ENCODE peak calls at places on chromosome 5, in ten cellular contexts. One of them, this sample, is unnamed.
A peak's percentile ranks its signal among the peaks of the same experiment; 100 is the strongest.

GRCh38 chr5:125604104-125604503 is 819.1 kb upstream of the GRAMD2B start:
- DNase-seq in A549: no peak
- DNase-seq in left ventricle myocardium inferior: no peak
- DNase-seq in PC-3: no peak
- DNase-seq in tibial artery: no peak
- DNase-seq in cardiac muscle cell: no peak
- DNase-seq in pancreas: no peak
- DNase-seq in esophagus squamous epithelium: no peak
- DNase-seq in body of pancreas: no peak
- DNase-seq in H9: no peak
- DNase-seq in this sample: no peak

GRCh38 chr5:94627191-94627590 is 8.7 kb downstream of the SLF1 start:
- DNase-seq in H9: no peak
- DNase-seq in A549: no peak
- DNase-seq in PC-3: no peak
- DNase-seq in left ventricle myocardium inferior: no peak
- DNase-seq in cardiac muscle cell: no peak
- DNase-seq in tibial artery: no peak
- DNase-seq in pancreas: no peak
- DNase-seq in esophagus squamous epithelium: no peak
- DNase-seq in body of pancreas: no peak
- DNase-seq in this sample: no peak

GRCh38 chr5:60350794-60351193 is 349.2 kb downstream of the DEPDC1B start:
- DNase-seq in H9: no peak
- DNase-seq in body of pancreas: peak; percentile 92
- DNase-seq in tibial artery: no peak
- DNase-seq in left ventricle myocardium inferior: no peak
- DNase-seq in PC-3: no peak
- DNase-seq in pancreas: peak; percentile 70
- DNase-seq in cardiac muscle cell: no peak
- DNase-seq in esophagus squamous epithelium: no peak
- DNase-seq in A549: no peak
- DNase-seq in this sample: no peak

GRCh38 chr5:95238560-95239325 is 46.2 kb downstream of the MCTP1 start:
- DNase-seq in A549: no peak
- DNase-seq in pancreas: no peak
- DNase-seq in PC-3: peak; percentile 54
- DNase-seq in left ventricle myocardium inferior: no peak
- DNase-seq in body of pancreas: no peak
- DNase-seq in esophagus squamous epithelium: no peak
- DNase-seq in tibial artery: no peak
- DNase-seq in cardiac muscle cell: peak; percentile 26
- DNase-seq in H9: no peak
- DNase-seq in this sample: no peak

GRCh38 chr5:91245871-91246270 is 137.2 kb downstream of the ARRDC3 start:
- DNase-seq in H9: no peak
- DNase-seq in body of pancreas: no peak
- DNase-seq in pancreas: no peak
- DNase-seq in left ventricle myocardium inferior: no peak
- DNase-seq in cardiac muscle cell: peak; percentile 32
- DNase-seq in PC-3: no peak
- DNase-seq in tibial artery: no peak
- DNase-seq in A549: no peak
- DNase-seq in esophagus squamous epithelium: no peak
- DNase-seq in this sample: no peak

GRCh38 chr5:142385194-142385593 is 60.4 kb upstream of the SPRY4 start:
- DNase-seq in PC-3: no peak
- DNase-seq in pancreas: no peak
- DNase-seq in body of pancreas: no peak
- DNase-seq in H9: no peak
- DNase-seq in cardiac muscle cell: peak; percentile 45
- DNase-seq in esophagus squamous epithelium: no peak
- DNase-seq in A549: no peak
- DNase-seq in left ventricle myocardium inferior: no peak
- DNase-seq in tibial artery: no peak
- DNase-seq in this sample: no peak

GRCh38 chr5:14463629-14464028 is 118.0 kb upstream of the OTULINL start:
- DNase-seq in esophagus squamous epithelium: no peak
- DNase-seq in PC-3: peak; percentile 89
- DNase-seq in cardiac muscle cell: peak; percentile 82
- DNase-seq in left ventricle myocardium inferior: no peak
- DNase-seq in H9: no peak
- DNase-seq in pancreas: no peak
- DNase-seq in body of pancreas: no peak
- DNase-seq in tibial artery: no peak
- DNase-seq in A549: peak; percentile 25
- DNase-seq in this sample: no peak

GRCh38 chr5:124867064-124867707 is 120.7 kb upstream of the ZNF608 start:
- DNase-seq in left ventricle myocardium inferior: no peak
- DNase-seq in H9: no peak
- DNase-seq in pancreas: no peak
- DNase-seq in A549: no peak
- DNase-seq in body of pancreas: no peak
- DNase-seq in tibial artery: no peak
- DNase-seq in cardiac muscle cell: peak; percentile 59
- DNase-seq in esophagus squamous epithelium: no peak
- DNase-seq in PC-3: no peak
- DNase-seq in this sample: no peak

GRCh38 chr5:164353155-164353554 is 847.7 kb downstream of the MAT2B start:
- DNase-seq in cardiac muscle cell: peak; percentile 52
- DNase-seq in PC-3: no peak
- DNase-seq in H9: no peak
- DNase-seq in body of pancreas: no peak
- DNase-seq in A549: no peak
- DNase-seq in left ventricle myocardium inferior: no peak
- DNase-seq in pancreas: no peak
- DNase-seq in esophagus squamous epithelium: no peak
- DNase-seq in tibial artery: no peak
- DNase-seq in this sample: no peak

GRCh38 chr5:172640139-172640538 is 924 bp upstream of the NEURL1B start:
- DNase-seq in left ventricle myocardium inferior: no peak
- DNase-seq in pancreas: no peak
- DNase-seq in tibial artery: no peak
- DNase-seq in esophagus squamous epithelium: no peak
- DNase-seq in cardiac muscle cell: no peak
- DNase-seq in H9: no peak
- DNase-seq in PC-3: no peak
- DNase-seq in A549: no peak
- DNase-seq in body of pancreas: no peak
- DNase-seq in this sample: no peak

GRCh38 chr5:22709743-22710142 is 143.4 kb downstream of the CDH12 start:
- DNase-seq in tibial artery: no peak
- DNase-seq in body of pancreas: no peak
- DNase-seq in H9: no peak
- DNase-seq in PC-3: no peak
- DNase-seq in esophagus squamous epithelium: no peak
- DNase-seq in cardiac muscle cell: no peak
- DNase-seq in A549: no peak
- DNase-seq in pancreas: no peak
- DNase-seq in left ventricle myocardium inferior: no peak
- DNase-seq in this sample: no peak

GRCh38 chr5:87541033-87541432 is 128.3 kb upstream of the CCNH start:
- DNase-seq in PC-3: peak; percentile 90
- DNase-seq in esophagus squamous epithelium: no peak
- DNase-seq in pancreas: peak; percentile 39
- DNase-seq in body of pancreas: peak; percentile 61
- DNase-seq in cardiac muscle cell: peak; percentile 66
- DNase-seq in tibial artery: peak; percentile 52
- DNase-seq in H9: peak; percentile 33
- DNase-seq in left ventricle myocardium inferior: peak; percentile 48
- DNase-seq in A549: no peak
- DNase-seq in this sample: no peak

GRCh38 chr5:32909207-32909606 is 198.1 kb downstream of the NPR3 start:
- DNase-seq in A549: no peak
- DNase-seq in body of pancreas: no peak
- DNase-seq in tibial artery: no peak
- DNase-seq in H9: no peak
- DNase-seq in PC-3: no peak
- DNase-seq in esophagus squamous epithelium: no peak
- DNase-seq in pancreas: no peak
- DNase-seq in left ventricle myocardium inferior: no peak
- DNase-seq in cardiac muscle cell: peak; percentile 4
- DNase-seq in this sample: no peak

GRCh38 chr5:158840193-158840592 is 259.5 kb downstream of the EBF1 start:
- DNase-seq in tibial artery: no peak
- DNase-seq in H9: no peak
- DNase-seq in pancreas: no peak
- DNase-seq in left ventricle myocardium inferior: no peak
- DNase-seq in A549: no peak
- DNase-seq in body of pancreas: no peak
- DNase-seq in cardiac muscle cell: no peak
- DNase-seq in PC-3: no peak
- DNase-seq in esophagus squamous epithelium: no peak
- DNase-seq in this sample: no peak

GRCh38 chr5:95940758-95941682 is 20.6 kb downstream of the ELL2 start:
- DNase-seq in esophagus squamous epithelium: no peak
- DNase-seq in cardiac muscle cell: peak; percentile 38
- DNase-seq in A549: no peak
- DNase-seq in body of pancreas: no peak
- DNase-seq in PC-3: no peak
- DNase-seq in H9: peak; percentile 37
- DNase-seq in tibial artery: no peak
- DNase-seq in pancreas: no peak
- DNase-seq in left ventricle myocardium inferior: no peak
- DNase-seq in this sample: no peak

GRCh38 chr5:132103380-132103951 is 29.9 kb downstream of the CSF2 start:
- DNase-seq in A549: peak; percentile 58
- DNase-seq in H9: no peak
- DNase-seq in esophagus squamous epithelium: no peak
- DNase-seq in left ventricle myocardium inferior: peak; percentile 76
- DNase-seq in cardiac muscle cell: peak; percentile 88
- DNase-seq in pancreas: peak; percentile 71
- DNase-seq in body of pancreas: peak; percentile 84
- DNase-seq in PC-3: peak; percentile 94
- DNase-seq in tibial artery: peak; percentile 90
- DNase-seq in this sample: peak; percentile 70
- H3K27ac ChIP-seq in A549: peak overlapping the region; percentile 81
- H3K27ac ChIP-seq in H9: no peak overlapping the region
- H3K27ac ChIP-seq in esophagus squamous epithelium: peak overlapping the region; percentile 30
- H3K27ac ChIP-seq in left ventricle myocardium inferior: peak overlapping the region; percentile 48
- H3K27ac ChIP-seq in cardiac muscle cell: no peak overlapping the region
- H3K27ac ChIP-seq in pancreas: no peak overlapping the region
- H3K27ac ChIP-seq in body of pancreas: no peak overlapping the region
- H3K27ac ChIP-seq in PC-3: peak overlapping the region; percentile 96
- H3K27ac ChIP-seq in tibial artery: peak overlapping the region; percentile 71
- H3K27ac ChIP-seq in this sample: no peak overlapping the region

GRCh38 chr5:83493644-83494043 is 22.1 kb downstream of the VCAN start:
- DNase-seq in tibial artery: no peak
- DNase-seq in H9: no peak
- DNase-seq in A549: no peak
- DNase-seq in esophagus squamous epithelium: no peak
- DNase-seq in PC-3: no peak
- DNase-seq in left ventricle myocardium inferior: no peak
- DNase-seq in body of pancreas: no peak
- DNase-seq in pancreas: no peak
- DNase-seq in cardiac muscle cell: no peak
- DNase-seq in this sample: no peak
- H3K27ac ChIP-seq in tibial artery: no peak overlapping the region
- H3K27ac ChIP-seq in H9: peak overlapping the region; percentile 55
- H3K27ac ChIP-seq in A549: no peak overlapping the region
- H3K27ac ChIP-seq in esophagus squamous epithelium: no peak overlapping the region
- H3K27ac ChIP-seq in PC-3: no peak overlapping the region
- H3K27ac ChIP-seq in left ventricle myocardium inferior: no peak overlapping the region
- H3K27ac ChIP-seq in body of pancreas: no peak overlapping the region
- H3K27ac ChIP-seq in pancreas: no peak overlapping the region
- H3K27ac ChIP-seq in cardiac muscle cell: peak overlapping the region; percentile 76
- H3K27ac ChIP-seq in this sample: no peak overlapping the region

GRCh38 chr5:88876714-88877113 is 6.3 kb downstream of the MEF2C start:
- DNase-seq in PC-3: no peak
- DNase-seq in A549: no peak
- DNase-seq in esophagus squamous epithelium: no peak
- DNase-seq in cardiac muscle cell: no peak
- DNase-seq in H9: no peak
- DNase-seq in pancreas: no peak
- DNase-seq in body of pancreas: no peak
- DNase-seq in tibial artery: no peak
- DNase-seq in left ventricle myocardium inferior: no peak
- DNase-seq in this sample: no peak
- H3K27ac ChIP-seq in PC-3: peak overlapping the region; percentile 90
- H3K27ac ChIP-seq in A549: no peak overlapping the region
- H3K27ac ChIP-seq in esophagus squamous epithelium: no peak overlapping the region
- H3K27ac ChIP-seq in cardiac muscle cell: peak overlapping the region; percentile 76
- H3K27ac ChIP-seq in H9: no peak overlapping the region
- H3K27ac ChIP-seq in pancreas: no peak overlapping the region
- H3K27ac ChIP-seq in body of pancreas: no peak overlapping the region
- H3K27ac ChIP-seq in tibial artery: peak overlapping the region; percentile 97
- H3K27ac ChIP-seq in left ventricle myocardium inferior: peak overlapping the region; percentile 94
- H3K27ac ChIP-seq in this sample: no peak overlapping the region

GRCh38 chr5:170361600-170361999 is 27.6 kb downstream of the KCNMB1 start:
- DNase-seq in cardiac muscle cell: no peak
- DNase-seq in PC-3: no peak
- DNase-seq in A549: no peak
- DNase-seq in tibial artery: no peak
- DNase-seq in body of pancreas: no peak
- DNase-seq in H9: no peak
- DNase-seq in esophagus squamous epithelium: no peak
- DNase-seq in pancreas: no peak
- DNase-seq in left ventricle myocardium inferior: no peak
- DNase-seq in this sample: no peak

GRCh38 chr5:170363671-170364070 is 25.5 kb downstream of the KCNMB1 start:
- DNase-seq in cardiac muscle cell: no peak
- DNase-seq in tibial artery: no peak
- DNase-seq in pancreas: no peak
- DNase-seq in esophagus squamous epithelium: no peak
- DNase-seq in H9: no peak
- DNase-seq in A549: no peak
- DNase-seq in body of pancreas: peak; percentile 52
- DNase-seq in left ventricle myocardium inferior: no peak
- DNase-seq in PC-3: no peak
- DNase-seq in this sample: no peak

GRCh38 chr5:170360712-170361501 is 28.3 kb downstream of the KCNMB1 start:
- DNase-seq in esophagus squamous epithelium: no peak
- DNase-seq in PC-3: no peak
- DNase-seq in A549: no peak
- DNase-seq in H9: no peak
- DNase-seq in cardiac muscle cell: no peak
- DNase-seq in tibial artery: no peak
- DNase-seq in body of pancreas: no peak
- DNase-seq in left ventricle myocardium inferior: no peak
- DNase-seq in pancreas: no peak
- DNase-seq in this sample: no peak

GRCh38 chr5:170362102-170362501 is 27.1 kb downstream of the KCNMB1 start:
- DNase-seq in cardiac muscle cell: no peak
- DNase-seq in H9: no peak
- DNase-seq in body of pancreas: no peak
- DNase-seq in PC-3: no peak
- DNase-seq in tibial artery: peak; percentile 49
- DNase-seq in pancreas: no peak
- DNase-seq in esophagus squamous epithelium: no peak
- DNase-seq in left ventricle myocardium inferior: peak; percentile 50
- DNase-seq in A549: no peak
- DNase-seq in this sample: no peak

DNA sequence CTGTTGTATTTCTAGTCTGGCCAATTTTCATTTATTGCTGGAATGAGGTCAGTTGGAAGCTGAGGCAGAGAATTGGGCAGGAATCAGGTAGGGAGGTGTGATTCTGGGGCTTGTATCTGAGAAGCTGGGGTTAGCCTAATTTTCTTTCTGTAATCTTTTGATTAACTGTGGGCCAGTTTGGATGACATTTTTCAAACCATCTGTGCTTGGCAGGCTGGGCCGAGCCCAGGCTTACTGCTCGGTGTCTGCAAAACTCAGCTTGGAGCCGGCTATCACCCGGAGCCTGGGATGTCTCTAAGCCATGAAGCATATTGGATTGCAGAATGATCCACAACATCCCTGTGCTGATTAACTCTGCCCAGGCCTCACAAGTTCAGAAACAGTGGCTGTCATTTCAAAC is 26.5 kb downstream of the KCNMB1 start:
- DNase-seq in left ventricle myocardium inferior: no peak
- DNase-seq in esophagus squamous epithelium: no peak
- DNase-seq in body of pancreas: no peak
- DNase-seq in pancreas: no peak
- DNase-seq in A549: no peak
- DNase-seq in tibial artery: no peak
- DNase-seq in H9: no peak
- DNase-seq in cardiac muscle cell: no peak
- DNase-seq in PC-3: no peak
- DNase-seq in this sample: no peak
- H3K27ac ChIP-seq in left ventricle myocardium inferior: peak overlapping the region; percentile 75
- H3K27ac ChIP-seq in esophagus squamous epithelium: no peak overlapping the region
- H3K27ac ChIP-seq in body of pancreas: no peak overlapping the region
- H3K27ac ChIP-seq in pancreas: no peak overlapping the region
- H3K27ac ChIP-seq in A549: no peak overlapping the region
- H3K27ac ChIP-seq in tibial artery: peak overlapping the region; percentile 11
- H3K27ac ChIP-seq in H9: no peak overlapping the region
- H3K27ac ChIP-seq in cardiac muscle cell: no peak overlapping the region
- H3K27ac ChIP-seq in PC-3: no peak overlapping the region
- H3K27ac ChIP-seq in this sample: no peak overlapping the region